ENCODE peak calls at places on chromosomes 2 and 18, in four cellular contexts. D, L, I and J are unnamed samples.

GRCh38 chr18:75489493-75490190 is 62.1 kb upstream of the SMIM21 start:
- DNase-seq in D (peak; percentile 98), L (peak; percentile 82), I (no peak), J (no peak)

GRCh38 chr2:109703076-109703475 is 88.9 kb downstream of the SOWAHC start:
- DNase-seq in D (no peak), L (peak; percentile 71), I (no peak), J (no peak)

GRCh38 chr2:55511508-55512124 is 7.9 kb upstream of the CFAP36 start:
- DNase-seq in D (peak; percentile 50), L (peak; percentile 55), I (peak; percentile 73), J (no peak)

GRCh38 chr2:28810384-28811285 is at the start of gene SPDYA:
- DNase-seq in D (peak; percentile 36), L (peak; percentile 94), I (peak; percentile 81), J (peak; percentile 44)

GRCh38 chr2:20640411-20641122 is 10.3 kb downstream of the HS1BP3 start:
- DNase-seq in D (no peak), L (no peak), I (peak; percentile 76), J (no peak)

GRCh38 chr2:185161701-185162100 is 563.4 kb downstream of the ZNF804A start:
- DNase-seq in D (no peak), L (no peak), I (no peak), J (no peak)

GRCh38 chr2:196610796-196611195 is 28.7 kb upstream of the CCDC150 start:
- DNase-seq in D (no peak), L (no peak), I (no peak), J (no peak)

GRCh38 chr2:96924775-96925747 is 55.2 kb upstream of the SEMA4C start:
- DNase-seq in D (no peak), L (no peak), I (no peak), J (no peak)

GRCh38 chr2:234674781-234675201 is 177.9 kb upstream of the ARL4C start:
- DNase-seq in D (peak; percentile 81), L (peak; percentile 66), I (no peak), J (no peak)

GRCh38 chr2:74110537-74110936 is 37.2 kb downstream of the BOLA3 start:
- DNase-seq in D (no peak), L (no peak), I (no peak), J (no peak)